ENCODE peak calls at places on chromosomes 3 and 15, in ten cellular contexts. K is right lobe of liver, R is lung, P is fibroblast of lung, I is heart right ventricle, O is sigmoid colon, Z is esophagus muscularis mucosa, G is ovary, M is esophagus squamous epithelium, X is uterus. J is an unnamed sample.
A peak's percentile ranks its signal among the peaks of the same experiment; 100 is the strongest.

GRCh38 chr3:43537206-43537605 is 84.6 kb downstream of the ANO10 start:
- DNase-seq in P (no peak), Z (no peak), O (no peak), R (no peak), I (no peak), M (no peak), G (no peak), X (no peak), K (no peak), J (no peak)

GRCh38 chr3:38614651-38615352 is 34.7 kb downstream of the SCN5A start:
- DNase-seq in R (no peak), G (no peak), Z (no peak), M (no peak), P (no peak), O (peak; percentile 49), I (no peak), K (no peak), X (no peak), J (no peak)

GRCh38 chr15:89797678-89798201 is 16.9 kb downstream of the ANPEP start:
- DNase-seq in K (no peak), P (no peak), Z (no peak), O (no peak), M (no peak), X (no peak), I (no peak), R (no peak), G (no peak), J (no peak)

GRCh38 chr15:27124287-27124830 is 153.4 kb downstream of the GABRG3 start:
- DNase-seq in K (no peak), R (no peak), P (no peak), X (no peak), G (no peak), O (no peak), I (no peak), M (no peak), Z (peak; percentile 91), J (peak; percentile 92)

GRCh38 chr15:87610366-87610765 is 646.2 kb downstream of the NTRK3 start:
- DNase-seq in O (no peak), Z (no peak), X (peak; percentile 22), G (no peak), I (peak; percentile 9), R (no peak), P (peak; percentile 32), M (no peak), K (no peak), J (peak; percentile 23)

GRCh38 chr3:55771503-55771902 is 284.4 kb upstream of the WNT5A start:
- DNase-seq in G (no peak), K (no peak), Z (peak; percentile 53), M (no peak), O (no peak), X (no peak), R (no peak), I (no peak), P (no peak), J (no peak)

GRCh38 chr3:145776782-145777408 is 384.1 kb downstream of the PLOD2 start:
- DNase-seq in P (peak; percentile 84), G (no peak), K (no peak), Z (no peak), X (no peak), M (no peak), I (peak; percentile 21), R (no peak), O (no peak), J (peak; percentile 52)

GRCh38 chr3:100159564-100160153 is 45.4 kb upstream of the FILIP1L start:
- DNase-seq in R (no peak), G (no peak), K (no peak), O (no peak), M (no peak), Z (no peak), X (no peak), I (no peak), P (peak; percentile 44), J (no peak)

GRCh38 chr3:175082631-175083030 is 223.5 kb downstream of the NAALADL2 start:
- DNase-seq in M (no peak), G (no peak), Z (no peak), O (no peak), X (no peak), K (no peak), R (no peak), P (no peak), I (no peak), J (no peak)

GRCh38 chr3:79040701-79041100 is 727.1 kb downstream of the ROBO1 start:
- DNase-seq in M (no peak), Z (no peak), G (no peak), P (peak; percentile 69), X (no peak), K (no peak), R (no peak), I (no peak), O (no peak), J (no peak)

GRCh38 chr3:24457719-24458118 is 36.9 kb downstream of the THRB start:
- DNase-seq in M (no peak), X (no peak), K (no peak), Z (no peak), P (no peak), O (no peak), R (no peak), I (no peak), G (no peak), J (no peak)

GRCh38 chr3:138729279-138729678 is 105.4 kb downstream of the PIK3CB start:
- DNase-seq in P (no peak), I (no peak), M (no peak), R (no peak), X (no peak), O (no peak), Z (no peak), K (no peak), G (no peak), J (no peak)

GRCh38 chr3:175356899-175357324 is 497.8 kb downstream of the NAALADL2 start:
- DNase-seq in K (no peak), G (no peak), X (no peak), O (no peak), M (no peak), Z (no peak), R (no peak), P (peak; percentile 58), I (no peak), J (no peak)

GRCh38 chr15:28917791-28918140 is 32.0 kb downstream of the APBA2 start:
- DNase-seq in R (no peak), K (no peak), X (no peak), M (no peak), I (no peak), O (no peak), P (no peak), Z (no peak), G (no peak), J (no peak)

GRCh38 chr3:183278479-183279088 is 25.5 kb downstream of the B3GNT5 start:
- DNase-seq in R (no peak), P (no peak), O (no peak), G (no peak), K (no peak), I (no peak), M (no peak), X (no peak), Z (no peak), J (no peak)

GRCh38 chr15:46502668-46503067 is 867.8 kb downstream of the SQOR start:
- DNase-seq in X (no peak), P (no peak), O (no peak), Z (no peak), R (no peak), G (no peak), M (no peak), I (no peak), K (no peak), J (no peak)
- TF ChIP-seq CTCF in X (no peak), P (no peak), O (no peak), Z (no peak), R (no peak), G (no peak), M (no peak), I (no peak), K (no peak), J (peak; percentile 27)

GRCh38 chr3:101722394-101723173 is 1.8 kb upstream of the CEP97 start:
- DNase-seq in M (no peak), R (no peak), G (no peak), Z (no peak), K (no peak), X (no peak), I (no peak), O (no peak), P (no peak), J (no peak)
- H3K4me3 ChIP-seq in M (no peak overlapping the region), R (no peak overlapping the region), G (no peak overlapping the region), Z (no peak overlapping the region), K (no peak overlapping the region), X (no peak overlapping the region), I (no peak overlapping the region), O (no peak overlapping the region), P (no peak overlapping the region), J (no peak overlapping the region)

GRCh38 chr3:112633757-112634156 is 7.2 kb downstream of the CCDC80 start:
- DNase-seq in R (no peak), O (no peak), M (no peak), K (no peak), X (no peak), G (no peak), Z (no peak), P (peak; percentile 85), I (no peak), J (no peak)

GRCh38 chr3:112633191-112633590 is 7.8 kb downstream of the CCDC80 start:
- DNase-seq in P (no peak), Z (no peak), R (no peak), G (no peak), K (no peak), O (no peak), M (no peak), X (no peak), I (no peak), J (no peak)

GRCh38 chr3:112631257-112631656 is 9.7 kb downstream of the CCDC80 start:
- DNase-seq in M (no peak), G (no peak), Z (no peak), X (no peak), I (no peak), R (no peak), K (no peak), O (no peak), P (no peak), J (no peak)

GRCh38 chr3:112634786-112635541 is 6.0 kb downstream of the CCDC80 start:
- DNase-seq in P (no peak), O (no peak), M (no peak), G (no peak), Z (no peak), K (no peak), R (no peak), X (no peak), I (no peak), J (no peak)

DNA sequence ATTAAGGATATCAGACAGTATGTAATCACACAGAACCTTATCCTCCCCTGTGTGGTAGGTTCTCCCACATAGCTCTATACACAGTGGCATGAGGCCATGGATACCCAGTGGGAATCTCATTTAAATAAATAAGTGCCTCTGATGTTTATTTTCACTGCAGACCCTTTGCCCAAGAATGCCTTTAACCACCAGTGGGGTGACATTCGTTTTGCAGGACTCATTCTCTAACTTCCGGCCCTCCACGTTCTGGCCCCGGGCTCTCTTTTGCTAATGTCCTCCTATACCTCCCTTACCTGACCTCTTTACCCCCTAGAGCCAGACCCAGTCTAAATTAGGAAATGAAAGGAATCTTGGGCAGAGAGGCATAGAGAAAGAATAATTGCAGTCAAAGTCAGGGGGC is 8.3 kb downstream of the CCDC80 start:
- DNase-seq in G (no peak), M (no peak), X (no peak), Z (no peak), P (no peak), I (no peak), R (no peak), K (no peak), O (no peak), J (no peak)
- H3K4me1 ChIP-seq in G (peaks cover 18% of the 10 kb centered on the region), M (no peaks in the 10 kb centered on the region), X (peaks cover 11% of the 10 kb centered on the region), Z (peaks cover 87% of the 10 kb centered on the region), P (peaks cover 22% of the 10 kb centered on the region), I (no peaks in the 10 kb centered on the region), R (no peaks in the 10 kb centered on the region), K (no peaks in the 10 kb centered on the region), O (peaks cover 2% of the 10 kb centered on the region), J (peaks cover 32% of the 10 kb centered on the region)

GRCh38 chr3:168589376-168589775 is 493.7 kb upstream of the GOLIM4 start:
- DNase-seq in G (no peak), M (no peak), X (no peak), P (no peak), Z (no peak), O (no peak), R (no peak), I (no peak), K (no peak), J (no peak)
- TF ChIP-seq CTCF in G (no peak), M (no peak), X (no peak), P (no peak), Z (no peak), O (no peak), R (no peak), I (no peak), K (no peak), J (no peak)